ENCODE peak calls at places on chromosome 2, in ten cellular contexts. P, M, J, N, Y, K, R, S, O and D are unnamed samples.

GRCh38 chr2:127080226-127080940 is 26.6 kb downstream of the BIN1 start:
- DNase-seq in P (peak), M (no peak), J (peak), N (no peak), Y (no peak), K (no peak), R (no peak), S (no peak), O (peak), D (no peak)

GRCh38 chr2:69175795-69176715 is 163.1 kb downstream of the ANTXR1 start:
- DNase-seq in P (no peak), M (peak), J (no peak), N (no peak), Y (no peak), K (no peak), R (no peak), S (no peak), O (no peak), D (no peak)

GRCh38 chr2:164479460-164479859 is 141.8 kb downstream of the GRB14 start:
- DNase-seq in P (no peak), M (peak), J (no peak), N (peak), Y (peak), K (peak), R (no peak), S (peak), O (no peak), D (peak)

GRCh38 chr2:128411431-128411830 is 92.8 kb upstream of the HS6ST1 start:
- DNase-seq in P (no peak), M (no peak), J (peak), N (no peak), Y (no peak), K (no peak), R (no peak), S (no peak), O (no peak), D (peak)

GRCh38 chr2:162013514-162014205 is 60.4 kb downstream of the DPP4 start:
- DNase-seq in P (no peak), M (no peak), J (no peak), N (no peak), Y (no peak), K (no peak), R (no peak), S (no peak), O (no peak), D (no peak)

GRCh38 chr2:52117299-52117698 is 1085.4 kb upstream of the NRXN1 start:
- DNase-seq in P (no peak), M (peak), J (no peak), N (no peak), Y (peak), K (no peak), R (no peak), S (no peak), O (no peak), D (no peak)

GRCh38 chr2:36352711-36353110 is 2.9 kb upstream of the CRIM1 start:
- DNase-seq in P (no peak), M (peak), J (no peak), N (no peak), Y (peak), K (no peak), R (no peak), S (no peak), O (no peak), D (no peak)

GRCh38 chr2:118539290-118539689 is 308.2 kb downstream of the EN1 start:
- DNase-seq in P (no peak), M (peak), J (no peak), N (no peak), Y (peak), K (no peak), R (no peak), S (no peak), O (no peak), D (peak)

GRCh38 chr2:219309278-219309677 is at the start of gene PTPRN:
- DNase-seq in P (no peak), M (peak), J (no peak), N (peak), Y (peak), K (no peak), R (no peak), S (peak), O (no peak), D (peak)

GRCh38 chr2:217835931-217836881 is 166.6 kb downstream of the TNS1 start:
- DNase-seq in P (no peak), M (peak), J (peak), N (no peak), Y (peak), K (no peak), R (no peak), S (no peak), O (no peak), D (peak)

GRCh38 chr2:159009940-159010339 is 41.5 kb downstream of the TANC1 start:
- DNase-seq in P (no peak), M (peak), J (no peak), N (no peak), Y (peak), K (no peak), R (no peak), S (no peak), O (no peak), D (no peak)

GRCh38 chr2:88831792-88832248 is 140.3 kb downstream of the RPIA start:
- DNase-seq in P (no peak), M (peak), J (peak), N (no peak), Y (peak), K (peak), R (no peak), S (no peak), O (peak), D (peak)

GRCh38 chr2:31931916-31932315 is 78.9 kb downstream of the MEMO1 start:
- DNase-seq in P (no peak), M (peak), J (no peak), N (no peak), Y (no peak), K (no peak), R (no peak), S (no peak), O (no peak), D (no peak)

GRCh38 chr2:96489261-96489660 is 15.9 kb downstream of the NEURL3 start:
- DNase-seq in P (no peak), M (no peak), J (no peak), N (no peak), Y (no peak), K (no peak), R (no peak), S (no peak), O (no peak), D (no peak)

GRCh38 chr2:79860233-79861058 is 347.6 kb downstream of the CTNNA2 start:
- DNase-seq in P (no peak), M (no peak), J (no peak), N (no peak), Y (peak), K (peak), R (no peak), S (peak), O (no peak), D (no peak)

GRCh38 chr2:218879881-218880748 is 537 bp upstream of the WNT10A start:
- DNase-seq in P (peak), M (no peak), J (peak), N (no peak), Y (no peak), K (no peak), R (no peak), S (no peak), O (peak), D (peak)

GRCh38 chr2:85536479-85536878 is 2.5 kb upstream of the MAT2A start:
- DNase-seq in P (no peak), M (peak), J (no peak), N (no peak), Y (peak), K (peak), R (no peak), S (no peak), O (no peak), D (no peak)

GRCh38 chr2:107684421-107684820 is 142.3 kb upstream of the RGPD4 start:
- DNase-seq in P (no peak), M (no peak), J (no peak), N (no peak), Y (no peak), K (no peak), R (no peak), S (no peak), O (no peak), D (no peak)

GRCh38 chr2:219688560-219689445 is 61.4 kb downstream of the SLC4A3 start:
- DNase-seq in P (no peak), M (peak), J (no peak), N (no peak), Y (peak), K (peak), R (no peak), S (no peak), O (no peak), D (peak)

GRCh38 chr2:148756292-148756975 is 111.9 kb downstream of the EPC2 start:
- DNase-seq in P (no peak), M (peak), J (no peak), N (no peak), Y (peak), K (peak), R (no peak), S (no peak), O (no peak), D (no peak)

GRCh38 chr2:169716229-169716886 is 17.3 kb upstream of the KLHL23 start:
- DNase-seq in P (no peak), M (peak), J (peak), N (peak), Y (peak), K (no peak), R (no peak), S (no peak), O (no peak), D (peak)

GRCh38 chr2:18630541-18630940 is 41.2 kb upstream of the NT5C1B start:
- DNase-seq in P (no peak), M (no peak), J (no peak), N (no peak), Y (no peak), K (no peak), R (no peak), S (no peak), O (no peak), D (no peak)

GRCh38 chr2:39778233-39778632 is 825 bp downstream of the THUMPD2 start:
- DNase-seq in P (no peak), M (no peak), J (no peak), N (no peak), Y (no peak), K (no peak), R (no peak), S (no peak), O (no peak), D (no peak)

GRCh38 chr2:28294451-28294850 is 98.2 kb upstream of the FOSL2 start:
- DNase-seq in P (no peak), M (no peak), J (no peak), N (no peak), Y (no peak), K (no peak), R (no peak), S (no peak), O (no peak), D (no peak)

GRCh38 chr2:230913406-230913805 is 11.6 kb downstream of the GPR55 start:
- DNase-seq in P (peak), M (peak), J (peak), N (no peak), Y (peak), K (no peak), R (no peak), S (no peak), O (no peak), D (peak)

GRCh38 chr2:239858179-239858578 is 167.0 kb downstream of the NDUFA10 start:
- DNase-seq in P (no peak), M (peak), J (no peak), N (no peak), Y (no peak), K (no peak), R (no peak), S (no peak), O (no peak), D (peak)

GRCh38 chr2:207640661-207641060 is 15.5 kb upstream of the METTL21A start:
- DNase-seq in P (no peak), M (no peak), J (no peak), N (no peak), Y (no peak), K (no peak), R (no peak), S (no peak), O (no peak), D (no peak)

GRCh38 chr2:68263632-68264031 is 11.3 kb upstream of the PPP3R1 start:
- DNase-seq in P (no peak), M (no peak), J (no peak), N (peak), Y (no peak), K (no peak), R (no peak), S (no peak), O (no peak), D (no peak)

GRCh38 chr2:235534608-235535422 is 41.0 kb downstream of the AGAP1 start:
- DNase-seq in P (no peak), M (no peak), J (peak), N (no peak), Y (no peak), K (no peak), R (no peak), S (no peak), O (no peak), D (no peak)

GRCh38 chr2:223166215-223166493 is 114.2 kb downstream of the KCNE4 start:
- DNase-seq in P (no peak), M (no peak), J (no peak), N (no peak), Y (no peak), K (no peak), R (no peak), S (no peak), O (no peak), D (no peak)

GRCh38 chr2:102194609-102195268 is 7.9 kb downstream of the IL1RL2 start:
- DNase-seq in P (no peak), M (no peak), J (no peak), N (no peak), Y (no peak), K (no peak), R (no peak), S (no peak), O (no peak), D (no peak)

GRCh38 chr2:239305222-239305575 is 95.6 kb downstream of the HDAC4 start:
- DNase-seq in P (no peak), M (no peak), J (no peak), N (no peak), Y (no peak), K (no peak), R (no peak), S (no peak), O (no peak), D (peak)

GRCh38 chr2:234682492-234683228 is 185.8 kb upstream of the ARL4C start:
- DNase-seq in P (no peak), M (no peak), J (no peak), N (no peak), Y (peak), K (peak), R (no peak), S (no peak), O (no peak), D (peak)

GRCh38 chr2:174158003-174158402 is 90.3 kb downstream of the OLA1 start:
- DNase-seq in P (no peak), M (peak), J (no peak), N (no peak), Y (peak), K (peak), R (no peak), S (no peak), O (peak), D (peak)

GRCh38 chr2:108330971-108331370 is 42.3 kb downstream of the SULT1C2 start:
- DNase-seq in P (no peak), M (peak), J (no peak), N (no peak), Y (peak), K (no peak), R (no peak), S (no peak), O (no peak), D (no peak)

GRCh38 chr2:146844226-146844990 is 1000.4 kb upstream of the ACVR2A start:
- DNase-seq in P (no peak), M (peak), J (no peak), N (no peak), Y (peak), K (no peak), R (no peak), S (no peak), O (no peak), D (no peak)

GRCh38 chr2:158741631-158742030 is 53.5 kb upstream of the DAPL1 start:
- DNase-seq in P (no peak), M (no peak), J (no peak), N (no peak), Y (no peak), K (no peak), R (no peak), S (no peak), O (no peak), D (no peak)

GRCh38 chr2:165725421-165725820 is 68.6 kb downstream of the GALNT3 start:
- DNase-seq in P (no peak), M (peak), J (no peak), N (no peak), Y (peak), K (peak), R (no peak), S (no peak), O (no peak), D (no peak)

GRCh38 chr2:25310965-25311865 is 30.5 kb downstream of the DNMT3A start:
- DNase-seq in P (no peak), M (no peak), J (peak), N (peak), Y (no peak), K (no peak), R (no peak), S (no peak), O (no peak), D (peak)